ENCODE peak calls at places on chromosomes 4 and X, in seven cellular contexts. M, D, Z, N, T, H and B are unnamed samples.

GRCh38 chr4:52369649-52370048 is 289.5 kb downstream of the USP46 start:
- DNase-seq in M (no peak), D (no peak), Z (no peak), N (no peak), T (no peak), H (no peak), B (no peak)

GRCh38 chr4:10656988-10657387 is 27.6 kb downstream of the CLNK start:
- DNase-seq in M (no peak), D (no peak), Z (no peak), N (peak), T (no peak), H (no peak), B (no peak)

GRCh38 chrX:10006086-10006485 is 38.9 kb downstream of the CLDN34 start:
- DNase-seq in M (no peak), D (no peak), Z (no peak), N (no peak), T (no peak), H (no peak), B (no peak)

GRCh38 chr4:762211-763190 is 56.9 kb downstream of the PCGF3 start:
- DNase-seq in M (peak), D (no peak), Z (no peak), N (peak), T (no peak), H (peak), B (no peak)

GRCh38 chrX:125203737-125204578 is 115.7 kb upstream of the TEX13C start:
- DNase-seq in M (no peak), D (peak), Z (no peak), N (no peak), T (no peak), H (peak), B (no peak)

GRCh38 chr4:70197842-70198241 is 2.3 kb downstream of the ODAM start:
- DNase-seq in M (no peak), D (no peak), Z (no peak), N (no peak), T (no peak), H (no peak), B (no peak)

GRCh38 chrX:7062276-7062675 is 85.2 kb upstream of the STS start:
- DNase-seq in M (no peak), D (no peak), Z (no peak), N (peak), T (no peak), H (no peak), B (no peak)

GRCh38 chr4:67126115-67126514 is 419.2 kb downstream of the CENPC start:
- DNase-seq in M (no peak), D (no peak), Z (no peak), N (no peak), T (no peak), H (no peak), B (no peak)

GRCh38 chr4:103046416-103047290 is 27.1 kb upstream of the SLC9B1 start:
- DNase-seq in M (peak), D (no peak), Z (peak), N (peak), T (no peak), H (peak), B (peak)

GRCh38 chr4:140372607-140373327 is 679 bp upstream of the SCOC start:
- DNase-seq in M (peak), D (no peak), Z (peak), N (peak), T (no peak), H (peak), B (peak)

GRCh38 chrX:19388741-19389140 is 45.0 kb downstream of the PDHA1 start:
- DNase-seq in M (no peak), D (no peak), Z (no peak), N (no peak), T (no peak), H (no peak), B (no peak)